ENCODE peak calls at places on chromosomes 7 and 10, in five cellular contexts. One of them, this sample, is unnamed. For H3K27me3 and H3K4me1, the result is how much of the 10 kb centered on the place peaks cover.

GRCh38 chr10:121325490-121326231 is 272.6 kb downstream of the FGFR2 start:
- DNase-seq in uterus: no peak
- DNase-seq in HCT116: peak
- DNase-seq in neural progenitor cell: no peak
- DNase-seq in ascending aorta: no peak
- DNase-seq in this sample: no peak

GRCh38 chr7:49001610-49002033 is 77.3 kb downstream of the CDC14C start:
- DNase-seq in uterus: no peak
- DNase-seq in HCT116: no peak
- DNase-seq in neural progenitor cell: peak
- DNase-seq in ascending aorta: no peak
- DNase-seq in this sample: no peak

GRCh38 chr10:84375011-84375410 is 46.6 kb downstream of the CCSER2 start:
- DNase-seq in uterus: peak
- DNase-seq in HCT116: peak
- DNase-seq in neural progenitor cell: peak
- DNase-seq in ascending aorta: peak
- DNase-seq in this sample: no peak

GRCh38 chr10:118447478-118447877 is 105.4 kb upstream of the FAM204A start:
- DNase-seq in uterus: peak
- DNase-seq in HCT116: no peak
- DNase-seq in neural progenitor cell: no peak
- DNase-seq in ascending aorta: no peak
- DNase-seq in this sample: no peak

GRCh38 chr10:60827791-60828488 is 49.7 kb downstream of the CDK1 start:
- DNase-seq in uterus: no peak
- DNase-seq in HCT116: no peak
- DNase-seq in neural progenitor cell: no peak
- DNase-seq in ascending aorta: no peak
- DNase-seq in this sample: no peak

GRCh38 chr10:118835682-118836326 is 81.0 kb upstream of the CACUL1 start:
- DNase-seq in uterus: peak
- DNase-seq in HCT116: peak
- DNase-seq in neural progenitor cell: no peak
- DNase-seq in ascending aorta: no peak
- DNase-seq in this sample: no peak

GRCh38 chr7:130721486-130722277 is 12.3 kb downstream of the KLF14 start:
- DNase-seq in uterus: peak
- DNase-seq in HCT116: peak
- DNase-seq in neural progenitor cell: peak
- DNase-seq in ascending aorta: peak
- DNase-seq in this sample: no peak

GRCh38 chr7:122802211-122802833 is 83.9 kb downstream of the CADPS2 start:
- DNase-seq in uterus: peak
- DNase-seq in HCT116: no peak
- DNase-seq in neural progenitor cell: no peak
- DNase-seq in ascending aorta: no peak
- DNase-seq in this sample: no peak

GRCh38 chr7:101717986-101718746 is 89.1 kb upstream of the MYL10 start:
- DNase-seq in uterus: no peak
- DNase-seq in HCT116: no peak
- DNase-seq in neural progenitor cell: no peak
- DNase-seq in ascending aorta: peak
- DNase-seq in this sample: no peak

GRCh38 chr7:32535303-32535702 is 40.0 kb downstream of the AVL9 start:
- DNase-seq in uterus: no peak
- DNase-seq in HCT116: no peak
- DNase-seq in neural progenitor cell: no peak
- DNase-seq in ascending aorta: no peak
- DNase-seq in this sample: no peak

GRCh38 chr7:29641651-29642050 is 78.0 kb downstream of the PRR15 start:
- DNase-seq in uterus: no peak
- DNase-seq in HCT116: no peak
- DNase-seq in neural progenitor cell: no peak
- DNase-seq in ascending aorta: no peak
- DNase-seq in this sample: no peak

GRCh38 chr10:34079702-34080484 is 735.2 kb downstream of the PARD3 start:
- DNase-seq in uterus: no peak
- DNase-seq in HCT116: no peak
- DNase-seq in neural progenitor cell: no peak
- DNase-seq in ascending aorta: no peak
- DNase-seq in this sample: no peak

GRCh38 chr10:79048639-79049550 is 19.9 kb upstream of the ZMIZ1 start:
- DNase-seq in uterus: peak
- DNase-seq in HCT116: no peak
- DNase-seq in neural progenitor cell: no peak
- DNase-seq in ascending aorta: peak
- DNase-seq in this sample: no peak

GRCh38 chr10:35607475-35608316 is 2.6 kb downstream of the GJD4 start:
- DNase-seq in uterus: no peak
- DNase-seq in HCT116: no peak
- DNase-seq in neural progenitor cell: no peak
- DNase-seq in ascending aorta: no peak
- DNase-seq in this sample: no peak

GRCh38 chr7:44735403-44736165 is 13.1 kb upstream of the ZMIZ2 start:
- DNase-seq in uterus: no peak
- DNase-seq in HCT116: peak
- DNase-seq in neural progenitor cell: no peak
- DNase-seq in ascending aorta: no peak
- DNase-seq in this sample: no peak

GRCh38 chr7:131537581-131537980 is 18.8 kb downstream of the PODXL start:
- DNase-seq in uterus: no peak
- DNase-seq in HCT116: no peak
- DNase-seq in neural progenitor cell: no peak
- DNase-seq in ascending aorta: no peak
- DNase-seq in this sample: no peak

GRCh38 chr10:4669585-4669984 is 156.4 kb upstream of the AKR1E2 start:
- DNase-seq in uterus: no peak
- DNase-seq in HCT116: no peak
- DNase-seq in neural progenitor cell: no peak
- DNase-seq in ascending aorta: no peak
- DNase-seq in this sample: no peak

GRCh38 chr10:3886191-3886590 is 101.2 kb upstream of the KLF6 start:
- DNase-seq in uterus: peak
- DNase-seq in HCT116: no peak
- DNase-seq in neural progenitor cell: peak
- DNase-seq in ascending aorta: peak
- DNase-seq in this sample: no peak

GRCh38 chr10:112949128-112949823 is 771 bp upstream of the TCF7L2 start:
- DNase-seq in uterus: no peak
- DNase-seq in HCT116: no peak
- DNase-seq in neural progenitor cell: no peak
- DNase-seq in ascending aorta: no peak
- DNase-seq in this sample: no peak

GRCh38 chr7:82726038-82726800 is 282.6 kb upstream of the CACNA2D1 start:
- DNase-seq in uterus: no peak
- DNase-seq in HCT116: no peak
- DNase-seq in neural progenitor cell: no peak
- DNase-seq in ascending aorta: no peak
- DNase-seq in this sample: no peak

GRCh38 chr10:119254355-119254754 is 47.0 kb downstream of the GRK5 start:
- DNase-seq in uterus: no peak
- DNase-seq in HCT116: no peak
- DNase-seq in neural progenitor cell: no peak
- DNase-seq in ascending aorta: no peak
- DNase-seq in this sample: no peak

DNA sequence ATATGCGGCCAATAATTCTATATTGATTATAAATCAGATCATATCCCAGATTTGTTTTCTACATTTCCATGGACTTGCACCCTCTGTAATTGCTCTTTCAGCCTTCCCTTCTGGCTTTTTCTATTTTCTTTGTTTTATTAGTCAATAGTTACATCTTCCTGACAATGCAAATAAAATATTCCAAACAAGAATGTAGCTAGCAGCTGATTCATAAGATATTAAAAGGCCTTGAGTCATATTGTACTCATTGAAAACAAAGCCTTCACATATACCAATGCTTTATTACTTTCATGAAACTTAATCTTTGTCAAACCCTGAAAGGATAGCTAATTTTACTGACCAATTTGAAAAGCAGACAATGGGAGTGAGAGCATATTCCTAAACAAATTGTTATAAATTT is 10.7 kb upstream of the SFMBT2 start:
- DNase-seq in uterus: no peak
- DNase-seq in HCT116: no peak
- DNase-seq in neural progenitor cell: no peak
- DNase-seq in ascending aorta: no peak
- DNase-seq in this sample: no peak
- H3K27me3 ChIP-seq in uterus: under half
- H3K27me3 ChIP-seq in HCT116: under half
- H3K27me3 ChIP-seq in neural progenitor cell: under half
- H3K27me3 ChIP-seq in ascending aorta: under half
- H3K27me3 ChIP-seq in this sample: under half

GRCh38 chr10:52248697-52249306 is 65.3 kb upstream of the DKK1 start:
- DNase-seq in uterus: no peak
- DNase-seq in HCT116: no peak
- DNase-seq in neural progenitor cell: no peak
- DNase-seq in ascending aorta: no peak
- DNase-seq in this sample: no peak

GRCh38 chr10:52245547-52245946 is 68.5 kb upstream of the DKK1 start:
- DNase-seq in uterus: no peak
- DNase-seq in HCT116: no peak
- DNase-seq in neural progenitor cell: no peak
- DNase-seq in ascending aorta: no peak
- DNase-seq in this sample: no peak

GRCh38 chr10:52252322-52252721 is 61.8 kb upstream of the DKK1 start:
- DNase-seq in uterus: no peak
- DNase-seq in HCT116: no peak
- DNase-seq in neural progenitor cell: no peak
- DNase-seq in ascending aorta: no peak
- DNase-seq in this sample: no peak

GRCh38 chr10:52249850-52250395 is 64.2 kb upstream of the DKK1 start:
- DNase-seq in uterus: no peak
- DNase-seq in HCT116: no peak
- DNase-seq in neural progenitor cell: no peak
- DNase-seq in ascending aorta: no peak
- DNase-seq in this sample: no peak

DNA sequence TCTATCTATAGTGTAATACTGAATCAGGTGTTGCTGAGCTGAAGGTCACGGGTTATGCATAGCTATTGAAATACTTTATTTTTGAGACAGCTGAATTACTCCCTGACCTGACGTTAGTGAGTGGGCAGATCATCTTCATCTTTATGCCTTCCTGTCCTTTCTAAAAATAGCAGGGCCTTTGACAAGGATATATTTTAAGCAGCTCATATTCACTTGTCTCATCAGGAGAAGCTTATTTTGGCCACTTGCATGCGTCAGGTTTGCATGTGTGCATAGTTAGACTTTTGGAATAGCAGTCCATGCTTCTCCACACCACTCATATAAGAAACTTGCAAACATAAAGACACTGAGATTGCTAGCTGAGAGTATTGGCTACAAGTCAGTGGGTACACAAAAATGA is 63.5 kb upstream of the DKK1 start:
- DNase-seq in uterus: no peak
- DNase-seq in HCT116: no peak
- DNase-seq in neural progenitor cell: no peak
- DNase-seq in ascending aorta: no peak
- DNase-seq in this sample: no peak
- H3K4me3 ChIP-seq in uterus: no peak
- H3K4me3 ChIP-seq in HCT116: no peak
- H3K4me3 ChIP-seq in neural progenitor cell: no peak
- H3K4me3 ChIP-seq in ascending aorta: no peak
- H3K4me3 ChIP-seq in this sample: no peak

DNA sequence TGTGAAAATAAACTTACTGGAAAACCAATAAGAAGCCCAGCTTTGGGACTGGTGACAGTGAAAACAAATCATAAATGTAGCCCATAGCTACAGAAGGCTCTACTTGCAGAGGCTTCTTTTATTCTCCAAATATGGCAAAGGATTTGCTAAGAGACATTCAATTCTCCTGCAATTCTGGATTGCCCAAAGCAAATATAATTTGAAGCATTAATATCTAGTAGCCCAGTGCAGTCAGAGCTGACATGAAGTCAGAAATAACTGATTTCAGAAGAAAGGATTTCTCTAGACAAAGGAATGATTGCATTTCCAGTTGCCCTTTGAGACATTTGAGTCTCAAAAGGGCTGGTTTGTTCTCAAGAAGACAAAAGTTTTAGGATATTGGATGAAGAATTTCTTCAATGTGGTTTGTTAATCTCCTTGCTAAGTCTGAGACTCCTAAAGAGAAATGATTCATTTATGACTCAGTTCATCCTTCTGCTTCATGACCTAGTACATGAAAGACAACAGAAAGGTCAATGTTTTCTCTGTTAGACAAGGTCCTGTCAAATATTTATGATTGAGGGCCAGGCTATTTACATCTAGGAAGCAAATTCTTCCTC is 27.8 kb downstream of the PPP1R3C start:
- DNase-seq in uterus: no peak
- DNase-seq in HCT116: no peak
- DNase-seq in neural progenitor cell: no peak
- DNase-seq in ascending aorta: no peak
- DNase-seq in this sample: no peak
- H3K4me1 ChIP-seq in uterus: under half
- H3K4me1 ChIP-seq in HCT116: under half
- H3K4me1 ChIP-seq in neural progenitor cell: under half
- H3K4me1 ChIP-seq in ascending aorta: half or more
- H3K4me1 ChIP-seq in this sample: half or more

GRCh38 chr10:103512166-103512565 is 18.7 kb downstream of the NEURL1 start:
- DNase-seq in uterus: no peak
- DNase-seq in HCT116: no peak
- DNase-seq in neural progenitor cell: no peak
- DNase-seq in ascending aorta: no peak
- DNase-seq in this sample: no peak
- H3K27me3 ChIP-seq in uterus: under half
- H3K27me3 ChIP-seq in HCT116: under half
- H3K27me3 ChIP-seq in neural progenitor cell: under half
- H3K27me3 ChIP-seq in ascending aorta: under half
- H3K27me3 ChIP-seq in this sample: under half

DNA sequence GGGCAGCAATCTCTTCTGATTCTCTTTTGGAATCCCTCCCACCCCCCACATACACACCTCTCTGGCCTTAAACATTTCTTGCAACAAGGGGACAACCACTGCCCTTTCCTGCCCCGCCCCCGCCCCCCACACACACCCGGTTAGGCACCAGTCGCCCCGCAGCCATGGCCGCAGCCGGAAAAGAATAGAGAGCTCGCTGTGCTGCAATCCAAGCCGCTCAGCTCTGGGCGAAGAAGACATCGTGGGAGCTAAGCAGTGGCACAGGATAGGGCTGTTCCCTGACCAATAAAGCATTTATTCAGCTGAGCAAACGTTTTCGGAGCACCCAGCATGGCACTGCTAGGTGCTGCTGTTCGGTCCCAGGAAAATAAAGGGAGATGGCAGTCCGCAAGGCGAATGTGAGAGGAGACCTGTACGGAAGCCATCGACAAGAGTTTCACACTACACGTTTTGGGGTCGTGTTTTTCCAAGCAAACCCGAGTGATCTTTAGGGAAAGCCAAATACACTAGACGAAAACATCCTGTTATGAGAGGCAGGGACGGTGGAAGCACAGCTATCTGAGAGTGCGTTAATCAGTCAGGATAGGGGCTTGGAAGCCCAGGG is 18.3 kb downstream of the SKIDA1 start:
- DNase-seq in uterus: no peak
- DNase-seq in HCT116: no peak
- DNase-seq in neural progenitor cell: peak
- DNase-seq in ascending aorta: no peak
- DNase-seq in this sample: no peak
- H3K4me3 ChIP-seq in uterus: no peak
- H3K4me3 ChIP-seq in HCT116: no peak
- H3K4me3 ChIP-seq in neural progenitor cell: peak
- H3K4me3 ChIP-seq in ascending aorta: no peak
- H3K4me3 ChIP-seq in this sample: no peak

GRCh38 chr7:107998150-107998549 is 4.8 kb downstream of the LAMB1 start:
- DNase-seq in uterus: no peak
- DNase-seq in HCT116: no peak
- DNase-seq in neural progenitor cell: no peak
- DNase-seq in ascending aorta: no peak
- DNase-seq in this sample: no peak
- H3K4me1 ChIP-seq in uterus: under half
- H3K4me1 ChIP-seq in HCT116: under half
- H3K4me1 ChIP-seq in neural progenitor cell: under half
- H3K4me1 ChIP-seq in ascending aorta: under half
- H3K4me1 ChIP-seq in this sample: half or more